ENCODE peak calls at places on chromosome 22, in eight cellular contexts. N is fibroblast of pulmonary artery, P is aorta, Q is GM23248, R is coronary artery, V is pancreas, G is ovary, O is Peyer's patch. K is an unnamed sample.

GRCh38 chr22:35323305-35323704 is 23.6 kb downstream of the TOM1 start:
- DNase-seq in N (no peak), P (no peak), Q (no peak), R (no peak), V (no peak), G (no peak), O (no peak), K (no peak)

GRCh38 chr22:22061085-22062077 is 78.8 kb upstream of the TOP3B start:
- DNase-seq in N (peak), P (no peak), Q (peak), R (no peak), V (no peak), G (no peak), O (no peak), K (peak)

GRCh38 chr22:37235897-37236607 is 8.0 kb downstream of the RAC2 start:
- DNase-seq in N (no peak), P (peak), Q (no peak), R (no peak), V (no peak), G (no peak), O (no peak), K (no peak)

GRCh38 chr22:39284142-39284980 is 35.1 kb downstream of the RPL3 start:
- DNase-seq in N (no peak), P (no peak), Q (no peak), R (no peak), V (no peak), G (no peak), O (no peak), K (no peak)

GRCh38 chr22:47392729-47393128 is 630.3 kb downstream of the TBC1D22A start:
- DNase-seq in N (no peak), P (peak), Q (no peak), R (no peak), V (peak), G (no peak), O (no peak), K (no peak)

GRCh38 chr22:38489561-38490133 is 16.5 kb downstream of the DDX17 start:
- DNase-seq in N (no peak), P (no peak), Q (no peak), R (no peak), V (no peak), G (no peak), O (no peak), K (peak)

GRCh38 chr22:36362819-36363377 is 24.9 kb downstream of the MYH9 start:
- DNase-seq in N (no peak), P (no peak), Q (peak), R (no peak), V (no peak), G (no peak), O (no peak), K (no peak)

GRCh38 chr22:37267128-37267587 is 15.2 kb upstream of the CYTH4 start:
- DNase-seq in N (no peak), P (peak), Q (peak), R (no peak), V (peak), G (peak), O (peak), K (peak)

GRCh38 chr22:17119481-17120202 is 1.5 kb downstream of the TMEM121B start:
- DNase-seq in N (no peak), P (peak), Q (peak), R (no peak), V (peak), G (no peak), O (no peak), K (peak)

GRCh38 chr22:48635825-48636224 is 1191.8 kb downstream of the BRD1 start:
- DNase-seq in N (no peak), P (no peak), Q (no peak), R (no peak), V (no peak), G (no peak), O (no peak), K (no peak)

GRCh38 chr22:23035557-23036277 is 34.6 kb upstream of the GNAZ start:
- DNase-seq in N (no peak), P (no peak), Q (no peak), R (no peak), V (no peak), G (no peak), O (peak), K (no peak)

GRCh38 chr22:22123118-22123959 is 121.2 kb upstream of the VPREB1 start:
- DNase-seq in N (no peak), P (no peak), Q (no peak), R (no peak), V (no peak), G (no peak), O (no peak), K (no peak)

GRCh38 chr22:46577361-46578249 is 40.2 kb upstream of the CELSR1 start:
- DNase-seq in N (no peak), P (peak), Q (peak), R (no peak), V (peak), G (peak), O (peak), K (no peak)

GRCh38 chr22:38699784-38700183 is 959 bp downstream of the JOSD1 start:
- DNase-seq in N (peak), P (no peak), Q (peak), R (no peak), V (no peak), G (no peak), O (no peak), K (peak)

GRCh38 chr22:48452766-48453165 is 1374.9 kb downstream of the BRD1 start:
- DNase-seq in N (no peak), P (no peak), Q (no peak), R (no peak), V (peak), G (no peak), O (no peak), K (no peak)

GRCh38 chr22:23591846-23592245 is 11.8 kb upstream of the IGLL1 start:
- DNase-seq in N (no peak), P (peak), Q (no peak), R (no peak), V (no peak), G (peak), O (no peak), K (no peak)

GRCh38 chr22:37222440-37222971 is 10.2 kb upstream of the SSTR3 start:
- DNase-seq in N (no peak), P (peak), Q (no peak), R (no peak), V (no peak), G (no peak), O (peak), K (no peak)

DNA sequence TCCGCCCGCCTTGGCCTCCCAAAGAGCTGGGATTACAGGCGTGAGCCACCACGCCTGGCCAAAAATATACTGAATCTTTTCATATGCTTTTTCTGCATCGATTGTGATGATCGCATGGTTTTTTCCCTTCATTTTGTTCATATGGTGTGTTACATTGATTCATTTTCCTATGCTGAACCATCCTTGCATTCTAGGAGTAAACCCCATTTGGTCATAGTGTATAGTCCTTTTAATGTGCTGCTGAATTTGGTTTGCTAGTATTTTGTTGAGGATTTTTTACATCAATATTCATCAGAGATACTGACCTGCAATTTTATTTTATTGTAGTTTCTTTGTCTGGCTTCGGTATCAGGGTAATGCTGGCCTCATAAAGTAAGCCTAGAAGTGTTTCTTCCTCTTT is 12.2 kb downstream of the WBP2NL start:
- DNase-seq in N (no peak), P (no peak), Q (no peak), R (no peak), V (no peak), G (no peak), O (no peak), K (no peak)
- H3K4me3 ChIP-seq in N (no peak), P (no peak), Q (no peak), R (no peak), V (no peak), G (no peak), O (no peak), K (no peak)

GRCh38 chr22:33917744-33918406 is 2.4 kb downstream of the LARGE1 start:
- DNase-seq in N (no peak), P (no peak), Q (peak), R (no peak), V (no peak), G (no peak), O (no peak), K (peak)
- H3K4me3 ChIP-seq in N (no peak), P (no peak), Q (no peak), R (peak), V (no peak), G (peak), O (no peak), K (no peak)

GRCh38 chr22:25027552-25027951 is 75.0 kb downstream of the KIAA1671 start:
- DNase-seq in N (no peak), P (no peak), Q (no peak), R (no peak), V (no peak), G (no peak), O (peak), K (no peak)
- H3K4me3 ChIP-seq in N (no peak), P (no peak), Q (no peak), R (no peak), V (no peak), G (no peak), O (no peak), K (no peak)

DNA sequence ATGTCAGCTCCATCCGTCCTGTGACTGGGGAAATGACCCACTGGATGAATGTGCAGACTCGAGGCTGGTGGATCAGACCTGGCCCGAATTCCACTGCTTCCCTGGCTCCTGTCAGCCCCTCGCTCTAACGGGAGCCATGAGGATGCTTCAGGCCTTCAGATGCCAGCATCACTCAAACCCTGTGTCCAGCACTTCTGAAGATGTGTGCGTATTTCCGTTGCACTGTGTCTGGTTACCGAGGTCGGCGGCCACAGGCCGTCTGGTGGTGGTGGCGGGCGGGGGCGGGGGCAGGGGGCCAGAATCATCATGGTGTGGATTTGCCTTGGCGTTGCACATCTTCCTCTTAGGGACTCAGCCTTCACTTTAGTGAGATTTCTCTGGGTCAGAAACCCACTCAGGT is 13.4 kb downstream of the CRELD2 start:
- DNase-seq in N (no peak), P (no peak), Q (no peak), R (no peak), V (no peak), G (no peak), O (no peak), K (no peak)
- H3K4me3 ChIP-seq in N (no peak), P (no peak), Q (no peak), R (no peak), V (no peak), G (no peak), O (no peak), K (no peak)

GRCh38 chr22:29623059-29623458 is 19.6 kb downstream of the NF2 start:
- DNase-seq in N (no peak), P (no peak), Q (no peak), R (no peak), V (no peak), G (no peak), O (no peak), K (no peak)

GRCh38 chr22:29623553-29624169 is 20.2 kb downstream of the NF2 start:
- DNase-seq in N (no peak), P (no peak), Q (no peak), R (no peak), V (no peak), G (no peak), O (no peak), K (no peak)

GRCh38 chr22:29617922-29618629 is 14.6 kb downstream of the NF2 start:
- DNase-seq in N (peak), P (no peak), Q (peak), R (no peak), V (no peak), G (no peak), O (no peak), K (peak)

GRCh38 chr22:29625090-29625825 is 21.8 kb downstream of the NF2 start:
- DNase-seq in N (peak), P (no peak), Q (peak), R (no peak), V (no peak), G (peak), O (peak), K (peak)

DNA sequence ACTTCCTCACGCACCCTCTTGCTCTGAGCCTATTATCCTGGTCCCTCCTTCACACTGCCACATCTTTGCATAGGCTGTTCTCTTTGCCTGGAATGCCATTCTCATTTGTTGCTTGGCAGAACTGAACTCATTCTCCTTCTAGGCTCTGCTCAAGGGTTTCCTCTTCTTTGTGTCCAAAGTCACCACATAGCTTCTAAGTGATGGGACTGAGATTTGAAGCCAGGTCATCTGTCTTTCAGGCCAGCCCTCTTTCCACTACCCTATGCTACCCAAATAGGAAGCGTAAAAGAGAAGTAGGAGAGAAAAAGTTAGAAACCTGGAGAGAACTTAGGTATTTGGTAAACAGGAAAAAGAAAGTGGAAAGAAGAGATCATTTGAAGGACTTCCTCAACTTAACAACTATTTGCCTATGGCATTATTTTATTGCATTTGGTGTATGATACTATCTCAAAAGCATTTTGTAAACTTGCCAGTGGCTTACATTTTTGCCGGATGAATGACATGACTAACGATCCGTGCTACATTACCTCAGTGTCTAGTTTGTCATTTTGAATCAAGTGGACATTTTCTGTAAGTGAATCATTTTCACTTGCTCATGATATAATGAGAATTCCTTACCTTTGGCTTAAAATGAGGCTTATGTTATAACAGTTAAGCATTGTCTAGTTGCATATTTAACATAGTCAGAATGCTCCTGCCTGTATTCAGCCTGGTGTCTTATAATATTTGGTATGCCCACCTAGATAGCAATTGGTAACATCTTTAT is 18.5 kb downstream of the NF2 start:
- DNase-seq in N (peak), P (no peak), Q (peak), R (no peak), V (no peak), G (no peak), O (no peak), K (peak)
- H3K4me3 ChIP-seq in N (peak), P (no peak), Q (peak), R (no peak), V (no peak), G (no peak), O (no peak), K (no peak)

DNA sequence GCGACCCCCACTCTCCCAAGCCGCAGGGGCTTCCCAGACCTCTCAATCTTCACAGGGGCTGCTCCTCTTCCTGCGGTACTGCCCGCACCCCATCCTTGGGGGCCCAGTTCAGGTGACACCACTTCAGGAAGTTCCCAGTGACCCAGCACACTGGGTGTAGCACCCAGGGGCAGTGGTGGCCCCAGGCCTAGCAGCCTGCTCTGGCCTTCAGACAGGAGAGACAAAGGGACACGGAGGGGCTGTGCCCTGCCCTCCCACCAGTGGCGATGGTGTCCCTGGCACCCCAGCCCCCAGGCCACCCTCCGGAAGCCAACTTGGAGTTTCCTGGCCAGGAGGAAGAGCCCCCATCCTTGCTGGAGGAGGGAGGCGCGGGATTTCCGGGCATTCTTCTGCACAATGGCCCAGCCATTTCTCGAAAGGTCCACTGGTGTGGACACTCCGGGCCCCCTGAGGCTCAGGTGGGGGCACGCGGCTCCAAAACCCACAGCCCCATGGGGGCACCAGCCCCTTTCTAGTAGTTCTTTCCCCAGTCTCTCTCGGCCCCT is 978 bp upstream of the CLDN5 start:
- DNase-seq in N (no peak), P (peak), Q (no peak), R (no peak), V (no peak), G (no peak), O (peak), K (no peak)
- H3K4me3 ChIP-seq in N (no peak), P (no peak), Q (no peak), R (peak), V (no peak), G (no peak), O (no peak), K (no peak)

GRCh38 chr22:27255580-27255979 is 546.0 kb downstream of the MN1 start:
- DNase-seq in N (no peak), P (no peak), Q (no peak), R (no peak), V (no peak), G (no peak), O (no peak), K (no peak)
- H3K4me3 ChIP-seq in N (no peak), P (no peak), Q (no peak), R (no peak), V (no peak), G (no peak), O (no peak), K (no peak)

GRCh38 chr22:19754701-19755144 is 5.9 kb upstream of the TBX1 start:
- DNase-seq in N (no peak), P (no peak), Q (no peak), R (no peak), V (no peak), G (no peak), O (no peak), K (no peak)
- H3K4me3 ChIP-seq in N (no peak), P (no peak), Q (no peak), R (no peak), V (no peak), G (no peak), O (no peak), K (no peak)

GRCh38 chr22:40434745-40435144 is 64.4 kb downstream of the SGSM3 start:
- DNase-seq in N (no peak), P (no peak), Q (no peak), R (no peak), V (no peak), G (no peak), O (peak), K (no peak)
- H3K4me3 ChIP-seq in N (no peak), P (no peak), Q (no peak), R (no peak), V (no peak), G (no peak), O (no peak), K (no peak)

DNA sequence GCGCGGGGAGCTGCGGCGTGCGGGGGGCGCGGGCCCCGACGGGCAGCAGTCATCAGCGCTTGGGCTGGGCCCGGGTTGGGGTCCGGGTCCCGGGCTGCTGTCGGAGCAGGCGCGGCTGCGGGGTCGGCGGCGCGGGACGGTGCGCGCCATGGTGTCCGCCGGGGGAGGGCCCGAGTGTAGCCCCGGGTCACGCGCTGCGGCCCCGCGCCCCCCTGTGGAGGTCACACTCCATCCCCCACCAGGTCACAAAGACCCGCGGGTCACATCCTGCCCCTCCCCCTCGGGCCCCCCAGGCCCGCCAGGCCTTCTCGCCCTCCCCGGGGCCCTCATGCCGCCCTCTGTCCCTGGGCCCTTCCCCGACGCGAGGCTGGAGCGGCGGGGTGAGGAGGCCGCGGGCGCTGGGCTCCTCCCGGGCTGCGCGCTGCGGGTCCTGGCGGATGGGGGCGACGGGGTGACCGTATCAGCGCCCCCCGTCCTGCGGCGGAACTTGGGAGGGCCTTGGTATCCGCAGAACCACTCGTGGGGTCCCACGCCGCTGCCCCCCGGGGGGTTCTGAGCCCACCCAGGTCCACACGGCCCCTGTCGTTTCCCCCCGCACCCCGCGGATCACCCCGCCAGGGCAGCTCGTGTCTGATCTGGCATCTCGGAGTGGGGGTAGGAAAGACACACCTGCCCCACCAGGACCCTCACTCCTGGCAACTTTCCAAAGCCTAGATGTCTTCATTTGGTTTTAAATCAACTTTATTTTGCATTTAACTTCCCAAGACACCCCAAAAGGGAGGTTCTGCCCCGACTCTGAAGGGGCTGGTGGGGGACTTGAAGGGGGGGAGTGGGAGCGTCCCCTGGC is 463 bp upstream of the TTLL8 start:
- DNase-seq in N (no peak), P (no peak), Q (no peak), R (no peak), V (no peak), G (no peak), O (no peak), K (no peak)
- H3K4me3 ChIP-seq in N (no peak), P (no peak), Q (no peak), R (peak), V (no peak), G (no peak), O (no peak), K (no peak)